ENCODE peak calls at places on chromosomes 11 and 22, in five cellular contexts. V is PC-3, S is Peyer's patch, R is kidney, H is DND-41. K is an unnamed sample.

GRCh38 chr11:66749091-66749490 is 20.1 kb upstream of the SPTBN2 start:
- DNase-seq in R (no peak), S (no peak), H (no peak), V (peak; percentile 98), K (no peak)

GRCh38 chr11:122910775-122911174 is 28.2 kb downstream of the JHY start:
- DNase-seq in S (no peak), H (no peak), V (peak; percentile 53), R (no peak), K (peak; percentile 16)

GRCh38 chr11:103923473-103923931 is 112.9 kb upstream of the DDI1 start:
- DNase-seq in V (peak; percentile 89), H (no peak), S (no peak), R (no peak), K (no peak)

GRCh38 chr11:67393437-67393836 is 1.7 kb downstream of the RAD9A start:
- DNase-seq in R (no peak), H (no peak), V (no peak), S (no peak), K (no peak)

GRCh38 chr22:39529487-39529851 is 3.1 kb downstream of the RPS19BP1 start:
- DNase-seq in R (no peak), V (no peak), H (no peak), S (no peak), K (no peak)

GRCh38 chr11:130677486-130678153 is 229.2 kb downstream of the ADAMTS15 start:
- DNase-seq in S (no peak), H (no peak), R (no peak), V (peak; percentile 57), K (peak; percentile 80)

GRCh38 chr11:69089258-69089657 is 40.5 kb downstream of the TPCN2 start:
- DNase-seq in H (no peak), S (no peak), R (peak; percentile 66), V (peak; percentile 81), K (peak; percentile 90)

GRCh38 chr11:122709042-122709760 is 53.7 kb downstream of the UBASH3B start:
- DNase-seq in S (no peak), H (no peak), V (peak; percentile 85), R (no peak), K (peak; percentile 93)

GRCh38 chr11:126034026-126034822 is 28.4 kb downstream of the CDON start:
- DNase-seq in V (no peak), R (no peak), H (no peak), S (no peak), K (no peak)

GRCh38 chr11:17846852-17847453 is 112.4 kb downstream of the KCNC1 start:
- DNase-seq in V (peak; percentile 53), H (no peak), R (no peak), S (no peak), K (peak; percentile 56)

GRCh38 chr11:2128512-2129322 is 10.5 kb downstream of the IGF2 start:
- DNase-seq in V (no peak), S (no peak), H (no peak), R (no peak), K (no peak)

DNA sequence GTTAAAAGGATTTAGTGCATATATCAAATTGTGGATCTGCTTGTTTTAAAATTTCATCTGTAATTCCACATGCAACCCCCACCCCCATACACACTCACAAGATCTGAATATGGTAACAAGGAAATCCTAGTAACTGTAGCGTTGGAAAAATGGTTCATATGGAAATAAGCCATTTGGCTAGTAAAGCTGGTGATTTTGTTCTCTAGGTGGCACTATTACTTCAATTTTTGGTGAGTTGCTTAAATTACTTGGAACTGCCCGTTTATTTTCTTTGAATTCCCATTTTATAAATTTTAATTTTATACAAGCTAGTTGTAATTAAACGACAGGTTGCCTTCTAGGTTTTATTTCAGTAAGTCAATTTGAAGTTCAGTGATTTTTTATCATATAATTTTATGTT is 5.3 kb downstream of the BDNF start:
- DNase-seq in S (no peak), H (no peak), V (peak; percentile 69), R (no peak), K (no peak)
- TF ChIP-seq CTCF in S (peak; percentile 27), H (peak; percentile 49), V (peak; percentile 78), R (no peak), K (no peak)

DNA sequence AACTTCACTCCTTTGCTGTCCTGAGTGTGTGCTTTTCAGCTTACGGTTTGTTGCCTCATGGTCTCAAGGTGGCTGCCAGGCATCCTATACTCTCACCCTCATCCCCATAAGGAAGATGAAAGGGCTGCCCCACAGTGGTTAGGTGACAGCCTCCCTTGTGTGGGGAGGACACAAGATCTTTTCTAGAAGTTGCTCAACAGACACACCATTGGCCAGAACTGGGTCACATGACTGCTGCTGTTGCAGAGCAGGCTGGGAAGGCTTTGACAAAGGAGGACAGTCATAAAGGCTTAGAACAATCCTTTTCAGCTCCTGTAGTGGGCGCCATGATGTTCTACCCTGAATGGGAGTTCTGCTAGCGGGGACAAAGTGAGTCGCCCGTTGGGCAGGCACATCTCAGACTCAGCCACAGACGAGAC is 69.7 kb upstream of the RASD2 start:
- DNase-seq in S (no peak), R (no peak), H (no peak), V (no peak), K (no peak)
- TF ChIP-seq CTCF in S (no peak), R (no peak), H (no peak), V (no peak), K (no peak)

DNA sequence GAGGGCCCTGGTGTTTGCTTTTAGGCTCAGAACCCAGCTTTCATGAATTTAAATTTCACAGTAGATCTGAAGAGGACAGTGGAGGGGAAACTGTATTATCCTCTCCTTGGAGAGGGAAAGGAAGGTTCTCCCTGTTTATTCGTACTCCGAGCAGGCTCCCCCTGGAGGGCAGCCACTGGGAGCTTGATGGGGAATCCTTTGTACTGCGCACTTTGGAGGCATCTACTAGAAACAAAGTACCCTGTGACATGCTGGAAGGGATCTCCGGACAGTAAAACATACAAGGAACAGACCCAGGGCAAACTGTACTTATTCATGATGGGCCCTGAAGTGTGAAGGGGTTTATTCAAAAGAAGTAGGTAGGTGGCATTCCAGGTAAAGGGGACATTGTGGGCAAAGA is 27.2 kb downstream of the NAV2 start:
- DNase-seq in S (no peak), H (no peak), V (no peak), R (no peak), K (no peak)
- TF ChIP-seq CTCF in S (no peak), H (no peak), V (peak; percentile 37), R (no peak), K (peak; percentile 41)

GRCh38 chr22:19843107-19843856 is 11.4 kb downstream of the GNB1L start:
- DNase-seq in V (no peak), R (peak; percentile 61), H (no peak), S (no peak), K (no peak)

GRCh38 chr22:19846620-19847344 is 7.9 kb downstream of the GNB1L start:
- DNase-seq in R (no peak), V (no peak), S (no peak), H (no peak), K (no peak)

GRCh38 chr22:19845369-19845722 is 9.3 kb downstream of the GNB1L start:
- DNase-seq in V (no peak), R (peak; percentile 57), H (no peak), S (no peak), K (no peak)

GRCh38 chr22:19843857-19844422 is 10.7 kb downstream of the GNB1L start:
- DNase-seq in R (peak; percentile 72), H (no peak), V (no peak), S (no peak), K (no peak)

GRCh38 chr22:19844423-19845368 is 10.0 kb downstream of the GNB1L start:
- DNase-seq in S (no peak), H (no peak), R (peak; percentile 88), V (peak; percentile 15), K (peak; percentile 87)
- TF ChIP-seq CTCF in S (no peak), H (no peak), R (no peak), V (no peak), K (no peak)

GRCh38 chr11:101582242-101583052 is 1.4 kb downstream of the TRPC6 start:
- DNase-seq in V (no peak), H (no peak), R (peak; percentile 57), S (no peak), K (peak; percentile 48)

GRCh38 chr11:101584129-101584515 is 315 bp upstream of the TRPC6 start:
- DNase-seq in H (no peak), S (no peak), V (no peak), R (no peak), K (no peak)

GRCh38 chr11:101586965-101587364 is 3.2 kb upstream of the TRPC6 start:
- DNase-seq in S (no peak), V (no peak), H (no peak), R (no peak), K (no peak)

GRCh38 chr11:101584651-101585050 is 844 bp upstream of the TRPC6 start:
- DNase-seq in H (no peak), R (no peak), V (no peak), S (no peak), K (no peak)

GRCh38 chr11:101583180-101584128 is at the start of gene TRPC6:
- DNase-seq in V (no peak), H (no peak), R (peak; percentile 71), S (no peak), K (peak; percentile 62)
- TF ChIP-seq CTCF in V (no peak), H (no peak), R (no peak), S (no peak), K (no peak)

GRCh38 chr11:73384127-73384441 is 7.9 kb downstream of the RELT start:
- DNase-seq in H (no peak), S (no peak), R (no peak), V (no peak), K (no peak)

GRCh38 chr11:73382747-73383146 is 6.5 kb downstream of the RELT start:
- DNase-seq in H (no peak), S (no peak), V (no peak), R (no peak), K (no peak)

GRCh38 chr11:73382183-73382582 is 6.0 kb downstream of the RELT start:
- DNase-seq in S (no peak), H (no peak), R (no peak), V (no peak), K (no peak)

GRCh38 chr11:73384531-73384870 is 8.3 kb downstream of the RELT start:
- DNase-seq in V (no peak), S (no peak), H (no peak), R (no peak), K (no peak)

DNA sequence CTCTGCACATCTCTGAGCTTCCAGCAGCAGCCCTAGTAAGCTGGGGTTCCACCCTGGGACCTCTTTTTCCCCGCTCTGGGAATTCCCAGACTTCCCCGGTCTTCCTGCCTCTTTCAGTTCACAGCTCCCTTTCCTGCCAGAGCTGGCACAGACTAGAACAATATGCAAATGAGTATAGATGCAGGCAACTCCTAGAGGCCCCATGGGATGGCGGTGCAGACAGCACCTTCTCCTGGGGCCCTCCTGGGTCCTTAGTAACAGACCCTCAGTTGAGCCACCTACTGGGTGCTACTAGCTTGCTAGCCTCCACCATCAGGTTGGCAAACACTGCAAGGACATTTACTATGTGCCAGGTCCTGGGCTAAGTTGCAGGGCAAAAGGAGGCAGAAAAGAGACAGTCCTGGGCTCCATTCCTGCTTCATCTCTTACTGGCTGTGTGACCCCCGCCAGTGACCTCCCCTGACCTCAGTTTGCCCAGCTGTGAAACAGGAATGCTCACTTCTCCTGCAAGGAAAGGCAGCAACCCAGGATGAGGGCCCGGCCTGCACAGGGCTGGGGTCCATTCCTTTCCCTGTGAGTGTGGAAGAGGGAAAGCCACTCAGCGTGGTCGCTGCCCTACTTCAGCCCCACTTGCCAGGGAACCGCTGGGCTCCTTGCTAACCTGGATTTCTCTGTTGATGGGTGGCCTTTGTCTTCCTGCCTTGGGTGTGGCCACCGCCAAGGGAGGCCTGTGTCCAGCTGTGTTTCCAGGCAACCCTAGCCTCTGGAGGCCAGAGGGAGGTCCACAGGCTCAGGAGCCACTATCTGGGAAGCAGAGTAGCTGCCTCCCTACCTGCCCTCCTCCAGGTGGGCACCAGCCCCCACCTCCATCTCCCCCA is 7.3 kb downstream of the RELT start:
- DNase-seq in V (no peak), R (no peak), S (no peak), H (no peak), K (no peak)
- TF ChIP-seq CTCF in V (no peak), R (no peak), S (no peak), H (no peak), K (no peak)

GRCh38 chr11:113587318-113587739 is 112.1 kb upstream of the DRD2 start:
- DNase-seq in S (no peak), R (no peak), V (peak; percentile 89), H (no peak), K (no peak)
- TF ChIP-seq CTCF in S (no peak), R (no peak), V (peak; percentile 9), H (no peak), K (no peak)